ENCODE peak calls at places on chromosome 3, in ten cellular contexts. One of them, this sample, is unnamed.
A peak's percentile ranks its signal among the peaks of the same experiment; 100 is the strongest.

GRCh38 chr3:103295974-103296570 is 861.3 kb downstream of the ZPLD1 start:
- DNase-seq in cardiac fibroblast: peak; percentile 1
- DNase-seq in posterior cingulate gyrus: no peak
- DNase-seq in ACHN: peak; percentile 30
- DNase-seq in AG08396: no peak
- DNase-seq in nucleus accumbens: no peak
- DNase-seq in GM13976: peak; percentile 3
- DNase-seq in NCI-H1092 treated with DMSO at 0.1 percent for 48 hours: peak; percentile 1
- DNase-seq in cardiac muscle cell: peak; percentile 1
- DNase-seq in EH: peak; percentile 38
- DNase-seq in this sample: no peak

GRCh38 chr3:30129765-30130164 is 476.6 kb upstream of the TGFBR2 start:
- DNase-seq in cardiac fibroblast: no peak
- DNase-seq in posterior cingulate gyrus: no peak
- DNase-seq in ACHN: no peak
- DNase-seq in AG08396: no peak
- DNase-seq in nucleus accumbens: no peak
- DNase-seq in GM13976: no peak
- DNase-seq in NCI-H1092 treated with DMSO at 0.1 percent for 48 hours: no peak
- DNase-seq in cardiac muscle cell: no peak
- DNase-seq in EH: no peak
- DNase-seq in this sample: no peak

GRCh38 chr3:113557374-113557773 is 25.0 kb downstream of the SIDT1 start:
- DNase-seq in cardiac fibroblast: peak; percentile 34
- DNase-seq in posterior cingulate gyrus: no peak
- DNase-seq in ACHN: peak; percentile 64
- DNase-seq in AG08396: no peak
- DNase-seq in nucleus accumbens: no peak
- DNase-seq in GM13976: no peak
- DNase-seq in NCI-H1092 treated with DMSO at 0.1 percent for 48 hours: no peak
- DNase-seq in cardiac muscle cell: peak; percentile 54
- DNase-seq in EH: peak; percentile 61
- DNase-seq in this sample: no peak

GRCh38 chr3:137150825-137151224 is 193.0 kb downstream of the IL20RB start:
- DNase-seq in cardiac fibroblast: no peak
- DNase-seq in posterior cingulate gyrus: no peak
- DNase-seq in ACHN: no peak
- DNase-seq in AG08396: no peak
- DNase-seq in nucleus accumbens: no peak
- DNase-seq in GM13976: no peak
- DNase-seq in NCI-H1092 treated with DMSO at 0.1 percent for 48 hours: no peak
- DNase-seq in cardiac muscle cell: no peak
- DNase-seq in EH: no peak
- DNase-seq in this sample: no peak

GRCh38 chr3:72818092-72818721 is 30.0 kb downstream of the SHQ1 start:
- DNase-seq in cardiac fibroblast: peak; percentile 61
- DNase-seq in posterior cingulate gyrus: peak; percentile 19
- DNase-seq in ACHN: peak; percentile 29
- DNase-seq in AG08396: peak; percentile 25
- DNase-seq in nucleus accumbens: no peak
- DNase-seq in GM13976: no peak
- DNase-seq in NCI-H1092 treated with DMSO at 0.1 percent for 48 hours: peak; percentile 27
- DNase-seq in cardiac muscle cell: peak; percentile 60
- DNase-seq in EH: peak; percentile 47
- DNase-seq in this sample: no peak

GRCh38 chr3:12513694-12514446 is 29.6 kb downstream of the TSEN2 start:
- DNase-seq in cardiac fibroblast: no peak
- DNase-seq in posterior cingulate gyrus: no peak
- DNase-seq in ACHN: no peak
- DNase-seq in AG08396: no peak
- DNase-seq in nucleus accumbens: no peak
- DNase-seq in GM13976: no peak
- DNase-seq in NCI-H1092 treated with DMSO at 0.1 percent for 48 hours: no peak
- DNase-seq in cardiac muscle cell: no peak
- DNase-seq in EH: no peak
- DNase-seq in this sample: no peak

GRCh38 chr3:158768361-158768787 is 33.5 kb upstream of the MFSD1 start:
- DNase-seq in cardiac fibroblast: peak; percentile 64
- DNase-seq in posterior cingulate gyrus: peak; percentile 16
- DNase-seq in ACHN: peak; percentile 18
- DNase-seq in AG08396: peak; percentile 56
- DNase-seq in nucleus accumbens: no peak
- DNase-seq in GM13976: no peak
- DNase-seq in NCI-H1092 treated with DMSO at 0.1 percent for 48 hours: no peak
- DNase-seq in cardiac muscle cell: peak; percentile 74
- DNase-seq in EH: peak; percentile 73
- DNase-seq in this sample: no peak

GRCh38 chr3:194936659-194937058 is 251.0 kb downstream of the FAM43A start:
- DNase-seq in cardiac fibroblast: no peak
- DNase-seq in posterior cingulate gyrus: no peak
- DNase-seq in ACHN: no peak
- DNase-seq in AG08396: no peak
- DNase-seq in nucleus accumbens: no peak
- DNase-seq in GM13976: no peak
- DNase-seq in NCI-H1092 treated with DMSO at 0.1 percent for 48 hours: no peak
- DNase-seq in cardiac muscle cell: no peak
- DNase-seq in EH: no peak
- DNase-seq in this sample: no peak

GRCh38 chr3:45816544-45816943 is 20.2 kb upstream of the SLC6A20 start:
- DNase-seq in cardiac fibroblast: peak; percentile 43
- DNase-seq in posterior cingulate gyrus: no peak
- DNase-seq in ACHN: no peak
- DNase-seq in AG08396: no peak
- DNase-seq in nucleus accumbens: no peak
- DNase-seq in GM13976: no peak
- DNase-seq in NCI-H1092 treated with DMSO at 0.1 percent for 48 hours: no peak
- DNase-seq in cardiac muscle cell: peak; percentile 47
- DNase-seq in EH: peak; percentile 76
- DNase-seq in this sample: no peak

GRCh38 chr3:112128843-112129727 is 4.0 kb downstream of the GCSAM start:
- DNase-seq in cardiac fibroblast: peak; percentile 21
- DNase-seq in posterior cingulate gyrus: no peak
- DNase-seq in ACHN: no peak
- DNase-seq in AG08396: no peak
- DNase-seq in nucleus accumbens: no peak
- DNase-seq in GM13976: no peak
- DNase-seq in NCI-H1092 treated with DMSO at 0.1 percent for 48 hours: no peak
- DNase-seq in cardiac muscle cell: peak; percentile 45
- DNase-seq in EH: peak; percentile 75
- DNase-seq in this sample: peak; percentile 46

GRCh38 chr3:103184772-103185171 is 750.0 kb downstream of the ZPLD1 start:
- DNase-seq in cardiac fibroblast: no peak
- DNase-seq in posterior cingulate gyrus: no peak
- DNase-seq in ACHN: no peak
- DNase-seq in AG08396: no peak
- DNase-seq in nucleus accumbens: no peak
- DNase-seq in GM13976: no peak
- DNase-seq in NCI-H1092 treated with DMSO at 0.1 percent for 48 hours: no peak
- DNase-seq in cardiac muscle cell: no peak
- DNase-seq in EH: no peak
- DNase-seq in this sample: no peak

GRCh38 chr3:124019291-124019690 is 27.4 kb upstream of the ROPN1 start:
- DNase-seq in cardiac fibroblast: no peak
- DNase-seq in posterior cingulate gyrus: no peak
- DNase-seq in ACHN: no peak
- DNase-seq in AG08396: no peak
- DNase-seq in nucleus accumbens: no peak
- DNase-seq in GM13976: no peak
- DNase-seq in NCI-H1092 treated with DMSO at 0.1 percent for 48 hours: no peak
- DNase-seq in cardiac muscle cell: no peak
- DNase-seq in EH: no peak
- DNase-seq in this sample: no peak

GRCh38 chr3:127342735-127343134 is 54.9 kb upstream of the PRR20G start:
- DNase-seq in cardiac fibroblast: no peak
- DNase-seq in posterior cingulate gyrus: no peak
- DNase-seq in ACHN: no peak
- DNase-seq in AG08396: no peak
- DNase-seq in nucleus accumbens: no peak
- DNase-seq in GM13976: no peak
- DNase-seq in NCI-H1092 treated with DMSO at 0.1 percent for 48 hours: no peak
- DNase-seq in cardiac muscle cell: no peak
- DNase-seq in EH: no peak
- DNase-seq in this sample: no peak

GRCh38 chr3:132253262-132253878 is 63.8 kb upstream of the ACP3 start:
- DNase-seq in cardiac fibroblast: peak; percentile 84
- DNase-seq in posterior cingulate gyrus: no peak
- DNase-seq in ACHN: peak; percentile 55
- DNase-seq in AG08396: peak; percentile 50
- DNase-seq in nucleus accumbens: no peak
- DNase-seq in GM13976: peak; percentile 47
- DNase-seq in NCI-H1092 treated with DMSO at 0.1 percent for 48 hours: peak; percentile 13
- DNase-seq in cardiac muscle cell: peak; percentile 84
- DNase-seq in EH: peak; percentile 61
- DNase-seq in this sample: no peak

GRCh38 chr3:144760831-144761230 is 789.2 kb downstream of the DIPK2A start:
- DNase-seq in cardiac fibroblast: peak; percentile 23
- DNase-seq in posterior cingulate gyrus: no peak
- DNase-seq in ACHN: no peak
- DNase-seq in AG08396: no peak
- DNase-seq in nucleus accumbens: no peak
- DNase-seq in GM13976: no peak
- DNase-seq in NCI-H1092 treated with DMSO at 0.1 percent for 48 hours: no peak
- DNase-seq in cardiac muscle cell: peak; percentile 13
- DNase-seq in EH: no peak
- DNase-seq in this sample: no peak

GRCh38 chr3:89266074-89266473 is 158.7 kb downstream of the EPHA3 start:
- DNase-seq in cardiac fibroblast: no peak
- DNase-seq in posterior cingulate gyrus: no peak
- DNase-seq in ACHN: no peak
- DNase-seq in AG08396: no peak
- DNase-seq in nucleus accumbens: no peak
- DNase-seq in GM13976: no peak
- DNase-seq in NCI-H1092 treated with DMSO at 0.1 percent for 48 hours: no peak
- DNase-seq in cardiac muscle cell: no peak
- DNase-seq in EH: no peak
- DNase-seq in this sample: no peak

GRCh38 chr3:64327039-64327804 is 102.0 kb upstream of the PRICKLE2 start:
- DNase-seq in cardiac fibroblast: peak; percentile 84
- DNase-seq in posterior cingulate gyrus: peak; percentile 12
- DNase-seq in ACHN: no peak
- DNase-seq in AG08396: peak; percentile 45
- DNase-seq in nucleus accumbens: no peak
- DNase-seq in GM13976: no peak
- DNase-seq in NCI-H1092 treated with DMSO at 0.1 percent for 48 hours: no peak
- DNase-seq in cardiac muscle cell: peak; percentile 78
- DNase-seq in EH: peak; percentile 72
- DNase-seq in this sample: no peak

GRCh38 chr3:117846238-117846637 is 1136.7 kb downstream of the TUSC7 start:
- DNase-seq in cardiac fibroblast: no peak
- DNase-seq in posterior cingulate gyrus: no peak
- DNase-seq in ACHN: peak; percentile 23
- DNase-seq in AG08396: no peak
- DNase-seq in nucleus accumbens: no peak
- DNase-seq in GM13976: no peak
- DNase-seq in NCI-H1092 treated with DMSO at 0.1 percent for 48 hours: no peak
- DNase-seq in cardiac muscle cell: no peak
- DNase-seq in EH: no peak
- DNase-seq in this sample: no peak

GRCh38 chr3:30408105-30408557 is 198.3 kb upstream of the TGFBR2 start:
- DNase-seq in cardiac fibroblast: no peak
- DNase-seq in posterior cingulate gyrus: no peak
- DNase-seq in ACHN: no peak
- DNase-seq in AG08396: no peak
- DNase-seq in nucleus accumbens: no peak
- DNase-seq in GM13976: no peak
- DNase-seq in NCI-H1092 treated with DMSO at 0.1 percent for 48 hours: no peak
- DNase-seq in cardiac muscle cell: no peak
- DNase-seq in EH: peak; percentile 34
- DNase-seq in this sample: no peak

GRCh38 chr3:189143321-189143720 is 28.4 kb upstream of the TPRG1 start:
- DNase-seq in cardiac fibroblast: no peak
- DNase-seq in posterior cingulate gyrus: no peak
- DNase-seq in ACHN: no peak
- DNase-seq in AG08396: no peak
- DNase-seq in nucleus accumbens: no peak
- DNase-seq in GM13976: no peak
- DNase-seq in NCI-H1092 treated with DMSO at 0.1 percent for 48 hours: no peak
- DNase-seq in cardiac muscle cell: no peak
- DNase-seq in EH: no peak
- DNase-seq in this sample: no peak

GRCh38 chr3:197298858-197299854 is 744 bp upstream of the DLG1 start:
- DNase-seq in cardiac fibroblast: no peak
- DNase-seq in posterior cingulate gyrus: peak; percentile 28
- DNase-seq in ACHN: peak; percentile 76
- DNase-seq in AG08396: peak; percentile 15
- DNase-seq in nucleus accumbens: no peak
- DNase-seq in GM13976: peak; percentile 61
- DNase-seq in NCI-H1092 treated with DMSO at 0.1 percent for 48 hours: peak; percentile 4
- DNase-seq in cardiac muscle cell: peak; percentile 13
- DNase-seq in EH: no peak
- DNase-seq in this sample: peak; percentile 46

This sample was measured in activated naive CD8-positive, alpha-beta T cell treated with anti-CD3 and anti-CD28 coated beads for 36 hours.